ENCODE peak calls at places on chromosomes 16 and 17, in eight cellular contexts. G is A549, M is HL-60, A is K562, H is HCT116, E is GM23338, I is SK-N-SH, K is GM12878. S is an unnamed sample.

GRCh38 chr17:50079334-50080095 is 15.6 kb upstream of the PDK2 start:
- DNase-seq in K (no peak), E (peak), A (peak), G (peak), I (no peak), M (peak), H (peak), S (no peak)

GRCh38 chr17:28544402-28545140 is 7.9 kb downstream of the UNC119 start:
- DNase-seq in G (no peak), H (no peak), M (no peak), E (peak), A (no peak), I (no peak), K (no peak), S (no peak)

GRCh38 chr16:72597938-72598337 is 426.0 kb upstream of the PMFBP1 start:
- DNase-seq in G (no peak), I (no peak), A (no peak), M (no peak), K (peak), E (no peak), H (no peak), S (no peak)

GRCh38 chr17:58269557-58270291 is 11.0 kb downstream of the MPO start:
- DNase-seq in I (peak), E (no peak), G (no peak), K (no peak), H (no peak), A (no peak), M (peak), S (no peak)

GRCh38 chr17:14873996-14874395 is 391.1 kb downstream of the PMP22 start:
- DNase-seq in E (no peak), G (no peak), K (no peak), A (no peak), H (no peak), I (no peak), M (no peak), S (no peak)

GRCh38 chr16:8848231-8848938 is 20.4 kb downstream of the CARHSP1 start:
- DNase-seq in I (peak), A (no peak), G (no peak), M (no peak), K (no peak), E (no peak), H (no peak), S (no peak)

GRCh38 chr16:73037331-73037745 is 10.6 kb downstream of the ZFHX3 start:
- DNase-seq in A (peak), G (no peak), H (no peak), K (no peak), E (no peak), M (no peak), I (peak), S (no peak)

GRCh38 chr17:19812407-19812806 is 55.3 kb downstream of the ULK2 start:
- DNase-seq in E (peak), K (no peak), A (peak), G (no peak), I (no peak), H (no peak), M (no peak), S (no peak)

GRCh38 chr17:2844386-2844785 is 48.1 kb downstream of the RAP1GAP2 start:
- DNase-seq in K (no peak), G (peak), H (no peak), E (peak), A (no peak), I (no peak), M (no peak), S (no peak)

GRCh38 chr16:63080736-63081135 is 1044.5 kb upstream of the CDH8 start:
- DNase-seq in M (no peak), H (no peak), I (no peak), A (no peak), G (no peak), E (no peak), K (no peak), S (no peak)

GRCh38 chr17:2466936-2467335 is 44.8 kb downstream of the METTL16 start:
- DNase-seq in I (no peak), M (no peak), H (no peak), E (no peak), K (no peak), A (no peak), G (no peak), S (no peak)

GRCh38 chr17:65920996-65921395 is 270.9 kb downstream of the CEP112 start:
- DNase-seq in G (no peak), H (no peak), M (no peak), K (no peak), E (peak), A (no peak), I (no peak), S (no peak)

GRCh38 chr17:46876353-46876887 is 25.0 kb downstream of the WNT9B start:
- DNase-seq in H (peak), G (no peak), A (peak), M (no peak), E (peak), I (peak), K (no peak), S (no peak)

GRCh38 chr17:71217769-71218168 is 903.1 kb upstream of the SOX9 start:
- DNase-seq in G (no peak), H (no peak), K (no peak), I (no peak), A (no peak), M (no peak), E (no peak), S (no peak)

GRCh38 chr17:40557531-40558299 is 7.6 kb downstream of the CCR7 start:
- DNase-seq in H (no peak), K (no peak), M (no peak), G (no peak), A (no peak), E (no peak), I (no peak), S (no peak)

GRCh38 chr17:6496116-6496481 is 51.8 kb downstream of the PIMREG start:
- DNase-seq in A (peak), I (no peak), E (peak), K (no peak), H (no peak), M (no peak), G (no peak), S (no peak)

GRCh38 chr16:20938426-20938825 is 37.9 kb downstream of the LYRM1 start:
- DNase-seq in E (no peak), H (no peak), G (no peak), K (no peak), A (no peak), I (no peak), M (no peak), S (no peak)

GRCh38 chr17:80621335-80622169 is 76.9 kb downstream of the RPTOR start:
- DNase-seq in M (no peak), K (no peak), A (no peak), H (no peak), G (no peak), E (no peak), I (no peak), S (no peak)

GRCh38 chr16:35431829-35432663 is 1972.6 kb downstream of the TP53TG3F start:
- DNase-seq in M (peak), A (peak), G (no peak), H (no peak), E (peak), I (peak), K (no peak), S (peak)
- TF ChIP-seq CTCF in M (peak), A (peak), G (no peak), H (no peak), E (peak), I (peak), K (peak), S (peak)

GRCh38 chr16:86578499-86579267 is at the start of gene FOXL1:
- DNase-seq in A (no peak), E (peak), I (no peak), G (no peak), K (no peak), M (no peak), H (no peak), S (no peak)
- H3K4me3 ChIP-seq in A (no peak), E (peak), I (no peak), G (no peak), K (no peak), M (no peak), H (peak), S (peak)

DNA sequence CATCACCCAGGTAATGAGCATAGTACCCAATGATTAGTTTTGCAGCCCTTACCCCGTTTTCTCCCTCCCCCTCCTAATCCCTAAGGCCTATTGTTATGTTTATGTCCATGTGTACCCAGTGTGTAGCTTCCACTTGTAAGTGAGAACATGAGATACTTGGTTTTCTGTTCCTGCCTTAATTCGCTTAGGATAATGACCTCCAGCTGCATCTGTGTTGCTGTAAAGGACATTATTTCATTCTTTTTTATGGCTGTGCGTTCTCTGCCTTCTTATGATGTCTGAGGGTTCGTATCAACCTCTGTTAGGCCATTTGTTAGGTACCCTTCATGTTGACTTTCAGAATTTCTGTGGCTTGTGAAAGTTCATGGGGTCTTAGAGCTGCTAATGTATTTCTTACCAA is 31.0 kb downstream of the CTCF start:
- DNase-seq in I (peak), K (no peak), G (no peak), H (no peak), A (no peak), M (no peak), E (peak), S (no peak)
- TF ChIP-seq REST in I (no peak), K (no peak), G (no peak), H (no peak), A (no peak), M (no peak), E (no peak), S (no peak)

DNA sequence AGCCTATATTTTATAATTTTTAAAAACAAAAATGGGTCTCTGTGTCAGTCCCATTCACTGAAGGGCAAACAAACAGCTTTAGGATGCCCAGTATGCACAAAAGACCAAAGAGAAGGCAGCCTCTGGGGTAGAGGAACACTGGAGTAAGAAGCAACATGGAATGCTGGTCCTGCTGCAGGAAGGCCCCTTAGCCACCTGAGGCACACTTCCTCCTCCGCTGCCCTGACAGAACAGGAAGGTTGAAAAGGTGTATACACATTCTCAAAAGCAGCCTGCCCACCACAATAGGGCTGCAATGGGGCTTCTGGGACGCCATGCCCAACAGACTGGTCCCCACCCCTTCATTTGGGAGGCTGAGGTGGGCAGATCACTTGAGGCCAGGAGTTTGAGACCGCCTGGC is 19.5 kb downstream of the TOM1L2 start:
- DNase-seq in I (no peak), K (no peak), E (peak), A (no peak), G (no peak), M (no peak), H (no peak), S (no peak)
- TF ChIP-seq CTCF in I (no peak), K (peak), E (no peak), A (no peak), G (no peak), M (no peak), H (no peak), S (no peak)

S was measured in Panc1.